ENCODE peak calls at places on chromosome 18, in four cellular contexts. One of them, this sample, is unnamed.

GRCh38 chr18:80157708-80158343 is 48.8 kb downstream of the ADNP2 start:
- DNase-seq in B cell: peak
- DNase-seq in nephron progenitor cell: peak
- DNase-seq in prostate gland: peak
- DNase-seq in this sample: peak

GRCh38 chr18:75727479-75727878 is 300.0 kb upstream of the SMIM21 start:
- DNase-seq in nephron progenitor cell: peak
- DNase-seq in prostate gland: no peak
- DNase-seq in B cell: peak
- DNase-seq in this sample: peak

GRCh38 chr18:10715791-10716190 is 190.0 kb downstream of the NAPG start:
- DNase-seq in nephron progenitor cell: no peak
- DNase-seq in prostate gland: no peak
- DNase-seq in B cell: no peak
- DNase-seq in this sample: peak

GRCh38 chr18:24499814-24500601 is 39.6 kb downstream of the HRH4 start:
- DNase-seq in B cell: no peak
- DNase-seq in nephron progenitor cell: no peak
- DNase-seq in prostate gland: no peak
- DNase-seq in this sample: no peak

GRCh38 chr18:62944454-62944853 is 229.1 kb downstream of the PHLPP1 start:
- DNase-seq in prostate gland: no peak
- DNase-seq in B cell: no peak
- DNase-seq in nephron progenitor cell: no peak
- DNase-seq in this sample: no peak

GRCh38 chr18:78939105-78939504 is 40.5 kb upstream of the SALL3 start:
- DNase-seq in nephron progenitor cell: no peak
- DNase-seq in B cell: no peak
- DNase-seq in prostate gland: no peak
- DNase-seq in this sample: no peak

GRCh38 chr18:6056171-6056932 is 161.0 kb upstream of the TMEM200C start:
- DNase-seq in nephron progenitor cell: no peak
- DNase-seq in prostate gland: no peak
- DNase-seq in B cell: no peak
- DNase-seq in this sample: peak

GRCh38 chr18:53567935-53568574 is 656.4 kb downstream of the MBD2 start:
- DNase-seq in nephron progenitor cell: peak
- DNase-seq in B cell: peak
- DNase-seq in prostate gland: no peak
- DNase-seq in this sample: peak

GRCh38 chr18:3094355-3094684 is 81.4 kb upstream of the LPIN2 start:
- DNase-seq in prostate gland: no peak
- DNase-seq in nephron progenitor cell: no peak
- DNase-seq in B cell: no peak
- DNase-seq in this sample: no peak

GRCh38 chr18:66616523-66616983 is 12.7 kb upstream of the CDH19 start:
- DNase-seq in prostate gland: no peak
- DNase-seq in B cell: no peak
- DNase-seq in nephron progenitor cell: peak
- DNase-seq in this sample: no peak

GRCh38 chr18:55998071-55998522 is 410.1 kb upstream of the TCF4 start:
- DNase-seq in prostate gland: peak
- DNase-seq in B cell: no peak
- DNase-seq in nephron progenitor cell: peak
- DNase-seq in this sample: peak

GRCh38 chr18:37564796-37565137 is 831 bp downstream of the CELF4 start:
- DNase-seq in nephron progenitor cell: peak
- DNase-seq in B cell: no peak
- DNase-seq in prostate gland: peak
- DNase-seq in this sample: peak

GRCh38 chr18:63138469-63139340 is 180.9 kb downstream of the BCL2 start:
- DNase-seq in B cell: peak
- DNase-seq in prostate gland: no peak
- DNase-seq in nephron progenitor cell: peak
- DNase-seq in this sample: no peak

GRCh38 chr18:76457957-76458356 is 37.1 kb downstream of the ZNF516 start:
- DNase-seq in nephron progenitor cell: no peak
- DNase-seq in prostate gland: no peak
- DNase-seq in B cell: no peak
- DNase-seq in this sample: no peak

GRCh38 chr18:7333163-7333562 is 102.3 kb downstream of the LRRC30 start:
- DNase-seq in nephron progenitor cell: no peak
- DNase-seq in B cell: no peak
- DNase-seq in prostate gland: no peak
- DNase-seq in this sample: no peak

GRCh38 chr18:74316257-74317180 is 880 bp downstream of the C18orf63 start:
- DNase-seq in prostate gland: no peak
- DNase-seq in B cell: no peak
- DNase-seq in nephron progenitor cell: no peak
- DNase-seq in this sample: peak

GRCh38 chr18:28175930-28176673 is 828 bp downstream of the CDH2 start:
- DNase-seq in prostate gland: no peak
- DNase-seq in nephron progenitor cell: peak
- DNase-seq in B cell: no peak
- DNase-seq in this sample: peak

GRCh38 chr18:52326001-52326400 is 14.0 kb upstream of the DCC start:
- DNase-seq in nephron progenitor cell: no peak
- DNase-seq in B cell: no peak
- DNase-seq in prostate gland: no peak
- DNase-seq in this sample: peak

GRCh38 chr18:31546476-31546875 is 45.2 kb upstream of the TTR start:
- DNase-seq in nephron progenitor cell: no peak
- DNase-seq in prostate gland: no peak
- DNase-seq in B cell: no peak
- DNase-seq in this sample: peak

GRCh38 chr18:31049189-31049588 is 6.6 kb upstream of the DSC3 start:
- DNase-seq in nephron progenitor cell: no peak
- DNase-seq in prostate gland: no peak
- DNase-seq in B cell: no peak
- DNase-seq in this sample: no peak

GRCh38 chr18:73340135-73340934 is 472.5 kb upstream of the NETO1 start:
- DNase-seq in prostate gland: no peak
- DNase-seq in nephron progenitor cell: no peak
- DNase-seq in B cell: no peak
- DNase-seq in this sample: peak

GRCh38 chr18:56124186-56124585 is 514.2 kb downstream of the TXNL1 start:
- DNase-seq in nephron progenitor cell: no peak
- DNase-seq in B cell: no peak
- DNase-seq in prostate gland: no peak
- DNase-seq in this sample: peak

GRCh38 chr18:55588001-55588875 is at the start of gene TCF4:
- DNase-seq in B cell: peak
- DNase-seq in prostate gland: peak
- DNase-seq in nephron progenitor cell: peak
- DNase-seq in this sample: peak

GRCh38 chr18:6605115-6605869 is 124.2 kb upstream of the ARHGAP28 start:
- DNase-seq in B cell: no peak
- DNase-seq in nephron progenitor cell: no peak
- DNase-seq in prostate gland: peak
- DNase-seq in this sample: no peak

GRCh38 chr18:4207383-4207782 is 247.7 kb downstream of the DLGAP1 start:
- DNase-seq in B cell: no peak
- DNase-seq in prostate gland: no peak
- DNase-seq in nephron progenitor cell: no peak
- DNase-seq in this sample: no peak

GRCh38 chr18:24942144-24942543 is 409.8 kb downstream of the ZNF521 start:
- DNase-seq in prostate gland: no peak
- DNase-seq in nephron progenitor cell: no peak
- DNase-seq in B cell: no peak
- DNase-seq in this sample: no peak

GRCh38 chr18:48547456-48548403 is 8.9 kb downstream of the CTIF start:
- DNase-seq in nephron progenitor cell: no peak
- DNase-seq in B cell: no peak
- DNase-seq in prostate gland: no peak
- DNase-seq in this sample: peak

GRCh38 chr18:48813833-48814489 is 136.8 kb downstream of the SMAD7 start:
- DNase-seq in prostate gland: no peak
- DNase-seq in B cell: peak
- DNase-seq in nephron progenitor cell: peak
- DNase-seq in this sample: no peak

GRCh38 chr18:56447972-56448371 is 190.4 kb downstream of the TXNL1 start:
- DNase-seq in nephron progenitor cell: no peak
- DNase-seq in prostate gland: no peak
- DNase-seq in B cell: no peak
- DNase-seq in this sample: no peak

GRCh38 chr18:79817607-79817998 is 19.9 kb downstream of the KCNG2 start:
- DNase-seq in B cell: no peak
- DNase-seq in nephron progenitor cell: no peak
- DNase-seq in prostate gland: no peak
- DNase-seq in this sample: no peak

GRCh38 chr18:70128271-70128670 is 77.2 kb downstream of the RTTN start:
- DNase-seq in nephron progenitor cell: no peak
- DNase-seq in B cell: no peak
- DNase-seq in prostate gland: no peak
- DNase-seq in this sample: no peak

GRCh38 chr18:43794363-43794762 is 517.1 kb upstream of the SYT4 start:
- DNase-seq in nephron progenitor cell: no peak
- DNase-seq in B cell: no peak
- DNase-seq in prostate gland: no peak
- DNase-seq in this sample: no peak

GRCh38 chr18:43786893-43787292 is 509.6 kb upstream of the SYT4 start:
- DNase-seq in B cell: no peak
- DNase-seq in nephron progenitor cell: no peak
- DNase-seq in prostate gland: no peak
- DNase-seq in this sample: no peak

GRCh38 chr18:43793910-43794309 is 516.6 kb upstream of the SYT4 start:
- DNase-seq in prostate gland: no peak
- DNase-seq in nephron progenitor cell: no peak
- DNase-seq in B cell: no peak
- DNase-seq in this sample: no peak

GRCh38 chr18:43785145-43785544 is 507.9 kb upstream of the SYT4 start:
- DNase-seq in prostate gland: no peak
- DNase-seq in B cell: no peak
- DNase-seq in nephron progenitor cell: no peak
- DNase-seq in this sample: no peak

GRCh38 chr18:43789234-43790000 is 512.1 kb upstream of the SYT4 start:
- DNase-seq in nephron progenitor cell: peak
- DNase-seq in prostate gland: no peak
- DNase-seq in B cell: no peak
- DNase-seq in this sample: peak
- TF ChIP-seq CTCF in nephron progenitor cell: peak
- TF ChIP-seq CTCF in prostate gland: no peak
- TF ChIP-seq CTCF in B cell: no peak
- TF ChIP-seq CTCF in this sample: peak

DNA sequence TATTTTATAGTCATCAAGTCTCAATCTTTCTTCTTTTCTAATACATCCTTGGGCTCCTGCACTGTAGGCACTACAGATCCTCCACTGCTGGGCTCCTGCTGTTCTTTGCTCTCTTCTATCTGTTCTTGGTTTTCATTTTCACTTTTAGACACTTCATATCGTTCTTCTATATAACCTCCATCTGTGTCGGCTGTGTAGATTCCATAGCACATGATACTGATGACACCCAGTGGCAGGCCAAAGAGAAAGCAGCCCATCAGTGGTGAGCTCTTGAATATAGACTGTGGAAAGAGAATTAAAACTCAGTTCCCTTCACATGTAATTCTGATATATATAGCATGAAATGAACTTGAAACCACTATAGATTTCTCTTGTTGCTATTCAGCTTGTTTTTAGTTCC is 38.0 kb downstream of the TMX3 start:
- DNase-seq in prostate gland: no peak
- DNase-seq in B cell: no peak
- DNase-seq in nephron progenitor cell: no peak
- DNase-seq in this sample: no peak
- TF ChIP-seq CTCF in prostate gland: no peak
- TF ChIP-seq CTCF in B cell: no peak
- TF ChIP-seq CTCF in nephron progenitor cell: no peak
- TF ChIP-seq CTCF in this sample: peak

DNA sequence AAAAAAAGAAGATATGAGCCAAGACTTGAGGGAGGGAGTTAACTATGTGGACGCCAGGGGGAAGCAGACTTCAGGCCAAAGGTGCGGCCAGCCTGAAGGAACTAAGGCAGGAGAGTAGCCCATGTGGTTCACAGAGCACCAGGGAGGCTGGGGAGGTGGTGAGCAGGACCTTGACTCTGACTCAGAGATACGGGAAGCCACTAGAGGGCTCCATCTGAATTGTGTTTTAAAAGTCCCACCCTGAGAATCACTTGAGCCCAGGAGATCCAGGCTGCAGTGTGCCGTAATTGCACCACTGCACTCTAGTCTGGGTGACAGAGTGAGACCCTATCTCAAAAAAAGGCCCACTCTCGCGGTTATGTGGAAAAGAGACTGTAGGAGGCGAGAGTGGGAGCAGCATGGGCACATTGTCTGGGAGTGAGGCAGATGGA is 12.3 kb downstream of the CEP192 start:
- DNase-seq in nephron progenitor cell: peak
- DNase-seq in B cell: peak
- DNase-seq in prostate gland: peak
- DNase-seq in this sample: peak
- TF ChIP-seq CTCF in nephron progenitor cell: peak
- TF ChIP-seq CTCF in B cell: peak
- TF ChIP-seq CTCF in prostate gland: no peak
- TF ChIP-seq CTCF in this sample: peak

GRCh38 chr18:60671022-60671421 is 298.4 kb upstream of the MC4R start:
- DNase-seq in prostate gland: no peak
- DNase-seq in B cell: no peak
- DNase-seq in nephron progenitor cell: no peak
- DNase-seq in this sample: no peak
- TF ChIP-seq CTCF in prostate gland: no peak
- TF ChIP-seq CTCF in B cell: no peak
- TF ChIP-seq CTCF in nephron progenitor cell: no peak
- TF ChIP-seq CTCF in this sample: no peak

GRCh38 chr18:58320907-58321561 is 277.0 kb downstream of the NEDD4L start:
- DNase-seq in nephron progenitor cell: no peak
- DNase-seq in prostate gland: no peak
- DNase-seq in B cell: no peak
- DNase-seq in this sample: no peak
- TF ChIP-seq CTCF in nephron progenitor cell: no peak
- TF ChIP-seq CTCF in prostate gland: no peak
- TF ChIP-seq CTCF in B cell: no peak
- TF ChIP-seq CTCF in this sample: peak

GRCh38 chr18:1499265-1499664 is 594.6 kb downstream of the ADCYAP1 start:
- DNase-seq in prostate gland: no peak
- DNase-seq in B cell: no peak
- DNase-seq in nephron progenitor cell: no peak
- DNase-seq in this sample: no peak
- TF ChIP-seq CTCF in prostate gland: no peak
- TF ChIP-seq CTCF in B cell: no peak
- TF ChIP-seq CTCF in nephron progenitor cell: no peak
- TF ChIP-seq CTCF in this sample: no peak

GRCh38 chr18:46675112-46675511 is 18.1 kb upstream of the LOXHD1 start:
- DNase-seq in nephron progenitor cell: no peak
- DNase-seq in prostate gland: no peak
- DNase-seq in B cell: no peak
- DNase-seq in this sample: no peak

GRCh38 chr18:46678785-46679404 is 21.9 kb upstream of the LOXHD1 start:
- DNase-seq in nephron progenitor cell: no peak
- DNase-seq in prostate gland: no peak
- DNase-seq in B cell: no peak
- DNase-seq in this sample: no peak

GRCh38 chr18:46679846-46680598 is 23.0 kb upstream of the LOXHD1 start:
- DNase-seq in B cell: no peak
- DNase-seq in nephron progenitor cell: no peak
- DNase-seq in prostate gland: no peak
- DNase-seq in this sample: no peak

GRCh38 chr18:46676162-46676830 is 19.3 kb upstream of the LOXHD1 start:
- DNase-seq in B cell: no peak
- DNase-seq in nephron progenitor cell: peak
- DNase-seq in prostate gland: no peak
- DNase-seq in this sample: peak

GRCh38 chr18:46677609-46678470 is 20.8 kb upstream of the LOXHD1 start:
- DNase-seq in prostate gland: no peak
- DNase-seq in nephron progenitor cell: no peak
- DNase-seq in B cell: no peak
- DNase-seq in this sample: no peak
- TF ChIP-seq CTCF in prostate gland: no peak
- TF ChIP-seq CTCF in nephron progenitor cell: no peak
- TF ChIP-seq CTCF in B cell: no peak
- TF ChIP-seq CTCF in this sample: peak